ENCODE peak calls at places on chromosomes 3 and 15, in nine cellular contexts. L is coronary artery, G is cardiac fibroblast, A is GM12865, M is AG10803, Q is GM23338, C is small intestine, S is brain microvascular endothelial cell, B is pancreas. O is an unnamed sample.

GRCh38 chr15:75446146-75446545 is 5.3 kb downstream of the SIN3A start:
- DNase-seq in S (no peak), A (peak; percentile 60), M (no peak), C (no peak), G (no peak), L (no peak), B (no peak), Q (no peak), O (no peak)

GRCh38 chr15:59966262-59966661 is 37.8 kb upstream of the FOXB1 start:
- DNase-seq in M (no peak), S (no peak), A (no peak), C (no peak), L (no peak), G (no peak), Q (no peak), B (no peak), O (no peak)

GRCh38 chr3:179432021-179432420 is 19.2 kb downstream of the GNB4 start:
- DNase-seq in C (no peak), B (no peak), M (no peak), Q (no peak), A (peak; percentile 56), G (no peak), L (no peak), S (no peak), O (no peak)

GRCh38 chr3:11717301-11717700 is 73.6 kb upstream of the VGLL4 start:
- DNase-seq in Q (no peak), C (no peak), B (no peak), A (no peak), M (peak; percentile 73), S (peak; percentile 11), L (no peak), G (peak; percentile 57), O (no peak)

GRCh38 chr3:165784337-165784736 is 52.9 kb downstream of the BCHE start:
- DNase-seq in A (no peak), B (no peak), L (no peak), Q (no peak), M (no peak), S (no peak), G (no peak), C (no peak), O (no peak)

GRCh38 chr3:46624533-46624932 is 12.2 kb downstream of the FAM240A start:
- DNase-seq in Q (no peak), L (no peak), M (no peak), C (no peak), S (no peak), A (no peak), B (no peak), G (no peak), O (no peak)

GRCh38 chr3:115190747-115191146 is 43.7 kb upstream of the ZBTB20 start:
- DNase-seq in S (no peak), B (no peak), L (no peak), M (no peak), A (no peak), Q (no peak), G (no peak), C (no peak), O (no peak)

GRCh38 chr3:107216711-107217110 is 160.5 kb upstream of the CCDC54 start:
- DNase-seq in B (no peak), Q (no peak), L (no peak), C (no peak), G (peak; percentile 99), M (peak; percentile 90), A (no peak), S (peak; percentile 96), O (peak; percentile 94)

GRCh38 chr15:52552303-52552702 is 16.5 kb downstream of the ARPP19 start:
- DNase-seq in B (no peak), G (no peak), Q (no peak), A (no peak), C (no peak), L (no peak), S (no peak), M (no peak), O (no peak)

GRCh38 chr3:139388961-139389551 is 391 bp downstream of the COPB2 start:
- DNase-seq in B (no peak), Q (peak; percentile 15), C (peak; percentile 38), S (no peak), L (no peak), A (peak; percentile 12), M (no peak), G (no peak), O (no peak)

GRCh38 chr3:99953596-99953995 is 135.9 kb downstream of the CMSS1 start:
- DNase-seq in B (no peak), Q (no peak), C (no peak), L (no peak), M (no peak), A (no peak), G (no peak), S (no peak), O (no peak)

GRCh38 chr3:99128205-99128604 is 226.7 kb upstream of the DCBLD2 start:
- DNase-seq in B (no peak), Q (no peak), S (no peak), M (peak; percentile 73), A (no peak), C (no peak), L (no peak), G (peak; percentile 56), O (no peak)

GRCh38 chr3:197670361-197670760 is 66.3 kb downstream of the RUBCN start:
- DNase-seq in C (no peak), A (no peak), L (no peak), S (no peak), M (no peak), B (no peak), Q (no peak), G (no peak), O (no peak)

GRCh38 chr3:50648297-50648696 is 26.4 kb upstream of the DOCK3 start:
- DNase-seq in B (no peak), S (no peak), M (no peak), C (no peak), Q (peak; percentile 76), A (no peak), G (no peak), L (no peak), O (peak; percentile 7)

GRCh38 chr3:13689373-13690265 is 140.7 kb downstream of the FBLN2 start:
- DNase-seq in C (no peak), L (no peak), B (no peak), Q (no peak), G (no peak), A (no peak), M (no peak), S (no peak), O (no peak)

GRCh38 chr15:79113831-79114230 is 23.3 kb upstream of the RASGRF1 start:
- DNase-seq in M (no peak), L (peak; percentile 1), A (no peak), G (no peak), B (no peak), S (no peak), C (no peak), Q (no peak), O (no peak)

GRCh38 chr15:51260262-51260661 is 78.1 kb downstream of the CYP19A1 start:
- DNase-seq in G (peak; percentile 27), B (no peak), S (no peak), Q (no peak), A (no peak), L (no peak), C (no peak), M (peak; percentile 86), O (peak; percentile 31)

GRCh38 chr15:31299588-31300207 is 26.9 kb upstream of the KLF13 start:
- DNase-seq in C (no peak), Q (no peak), B (no peak), L (no peak), A (no peak), S (no peak), G (no peak), M (no peak), O (no peak)

GRCh38 chr15:45892182-45892581 is 257.4 kb downstream of the SQOR start:
- DNase-seq in C (no peak), A (no peak), G (no peak), M (peak; percentile 74), B (no peak), Q (no peak), L (no peak), S (no peak), O (no peak)

GRCh38 chr3:161420746-161421145 is 49.4 kb upstream of the SPTSSB start:
- DNase-seq in C (peak; percentile 10), M (no peak), L (no peak), A (no peak), B (no peak), G (peak; percentile 23), Q (peak; percentile 93), S (peak; percentile 28), O (no peak)

GRCh38 chr3:99817047-99817436 is 620 bp upstream of the CMSS1 start:
- DNase-seq in S (no peak), G (no peak), L (no peak), C (no peak), Q (peak; percentile 42), A (no peak), M (no peak), B (no peak), O (no peak)

GRCh38 chr15:63503739-63504246 is 600 bp upstream of the USP3 start:
- DNase-seq in M (peak; percentile 80), G (peak; percentile 91), B (peak; percentile 75), S (peak; percentile 86), A (peak; percentile 91), L (peak; percentile 87), Q (peak; percentile 86), C (peak; percentile 93), O (peak; percentile 64)

GRCh38 chr3:169179193-169180122 is 484.1 kb downstream of the MECOM start:
- DNase-seq in S (no peak), C (no peak), Q (no peak), G (no peak), A (no peak), L (no peak), B (no peak), M (no peak), O (no peak)

GRCh38 chr3:188229177-188229576 is 75.2 kb downstream of the LPP start:
- DNase-seq in G (no peak), L (no peak), Q (no peak), B (no peak), S (no peak), M (no peak), C (peak; percentile 64), A (no peak), O (no peak)
- H3K4me3 ChIP-seq in G (no peak overlapping the region), L (no peak overlapping the region), Q (no peak overlapping the region), B (no peak overlapping the region), S (no peak overlapping the region), M (no peak overlapping the region), C (no peak overlapping the region), A (no peak overlapping the region), O (no peak overlapping the region)

GRCh38 chr3:112358311-112358780 is 25.4 kb downstream of the CD200 start:
- DNase-seq in M (no peak), C (no peak), S (no peak), Q (no peak), G (peak; percentile 53), A (peak; percentile 28), B (no peak), L (no peak), O (no peak)
- H3K4me3 ChIP-seq in M (no peak overlapping the region), C (no peak overlapping the region), S (no peak overlapping the region), Q (no peak overlapping the region), G (no peak overlapping the region), A (peak overlapping the region; percentile 1), B (no peak overlapping the region), L (peak overlapping the region; percentile 42), O (no peak overlapping the region)

GRCh38 chr3:160393346-160394008 is 5.5 kb downstream of the IFT80 start:
- DNase-seq in S (no peak), A (no peak), M (no peak), L (no peak), Q (no peak), B (no peak), G (no peak), C (no peak), O (no peak)
- H3K4me3 ChIP-seq in S (no peak overlapping the region), A (no peak overlapping the region), M (no peak overlapping the region), L (no peak overlapping the region), Q (no peak overlapping the region), B (no peak overlapping the region), G (no peak overlapping the region), C (no peak overlapping the region), O (no peak overlapping the region)

GRCh38 chr3:128481438-128481942 is 11.5 kb downstream of the GATA2 start:
- DNase-seq in M (no peak), L (no peak), C (no peak), Q (no peak), G (no peak), A (no peak), S (no peak), B (no peak), O (no peak)
- H3K4me3 ChIP-seq in M (no peak overlapping the region), L (no peak overlapping the region), C (no peak overlapping the region), Q (peak overlapping the region; percentile 53), G (no peak overlapping the region), A (no peak overlapping the region), S (no peak overlapping the region), B (no peak overlapping the region), O (no peak overlapping the region)